ENCODE peak calls at places on chromosomes 7 and 10, in six cellular contexts. R, D, Q, X, V and G are unnamed samples.

GRCh38 chr10:565676-566075 is 123.8 kb downstream of the DIP2C start:
- DNase-seq in D (no peak), V (no peak), Q (no peak), R (no peak), X (no peak), G (no peak)

GRCh38 chr10:82150123-82150900 is 275.3 kb downstream of the NRG3 start:
- DNase-seq in X (peak; percentile 92), R (peak; percentile 88), Q (no peak), D (peak; percentile 0), V (peak; percentile 50), G (peak; percentile 21)

GRCh38 chr7:27302590-27302989 is 60.0 kb downstream of the EVX1 start:
- DNase-seq in V (no peak), D (no peak), R (peak; percentile 21), X (no peak), Q (no peak), G (no peak)

GRCh38 chr7:116588641-116589594 is 64.1 kb downstream of the CAV1 start:
- DNase-seq in X (no peak), V (no peak), R (peak; percentile 74), Q (peak; percentile 83), D (peak; percentile 90), G (no peak)

GRCh38 chr7:141158562-141158961 is 84.7 kb downstream of the TMEM178B start:
- DNase-seq in V (peak; percentile 66), R (no peak), Q (peak; percentile 99), D (no peak), X (no peak), G (peak; percentile 2)

GRCh38 chr10:71045936-71046335 is 157.6 kb upstream of the PCBD1 start:
- DNase-seq in V (no peak), X (no peak), R (no peak), D (no peak), Q (no peak), G (no peak)

GRCh38 chr7:36985866-36986402 is 261.6 kb upstream of the AOAH start:
- DNase-seq in D (peak; percentile 18), Q (no peak), X (no peak), R (no peak), V (no peak), G (no peak)

GRCh38 chr10:131806646-131807317 is 94.0 kb upstream of the PPP2R2D start:
- DNase-seq in D (no peak), R (no peak), V (no peak), X (peak; percentile 19), Q (no peak), G (no peak)

GRCh38 chr10:117264776-117265175 is 23.9 kb downstream of the SLC18A2 start:
- DNase-seq in D (no peak), Q (no peak), V (no peak), X (no peak), R (no peak), G (peak; percentile 33)

GRCh38 chr7:5228066-5228465 is 38.0 kb downstream of the WIPI2 start:
- DNase-seq in R (no peak), X (no peak), Q (no peak), D (no peak), V (peak; percentile 46), G (no peak)

GRCh38 chr10:4902571-4903011 is 60.6 kb upstream of the AKR1C1 start:
- DNase-seq in V (no peak), D (no peak), X (no peak), R (no peak), Q (no peak), G (peak; percentile 45)

GRCh38 chr7:23438171-23438570 is 32.1 kb downstream of the IGF2BP3 start:
- DNase-seq in Q (no peak), X (no peak), V (no peak), R (no peak), D (no peak), G (no peak)

GRCh38 chr7:23294549-23295400 is 4.4 kb upstream of the MALSU1 start:
- DNase-seq in X (no peak), R (no peak), Q (no peak), V (no peak), D (no peak), G (no peak)

GRCh38 chr10:80412521-80412920 is 4.2 kb downstream of the PRXL2A start:
- DNase-seq in D (no peak), R (no peak), Q (no peak), V (no peak), X (no peak), G (no peak)

GRCh38 chr7:94375167-94375566 is 19.5 kb upstream of the COL1A2 start:
- DNase-seq in X (no peak), D (peak; percentile 91), R (peak; percentile 79), V (peak; percentile 56), Q (peak; percentile 97), G (no peak)

GRCh38 chr7:94376281-94376680 is 18.4 kb upstream of the COL1A2 start:
- DNase-seq in X (no peak), Q (no peak), V (no peak), R (no peak), D (no peak), G (no peak)

GRCh38 chr7:94375713-94376112 is 19.0 kb upstream of the COL1A2 start:
- DNase-seq in R (peak; percentile 52), X (no peak), Q (peak; percentile 98), V (no peak), D (peak; percentile 93), G (no peak)

GRCh38 chr7:94374231-94374630 is 20.5 kb upstream of the COL1A2 start:
- DNase-seq in R (peak; percentile 55), Q (peak; percentile 96), D (peak; percentile 79), X (no peak), V (peak; percentile 91), G (no peak)

GRCh38 chr7:94374721-94375120 is 20.0 kb upstream of the COL1A2 start:
- DNase-seq in Q (peak; percentile 54), D (no peak), R (no peak), X (no peak), V (no peak), G (no peak)
- H3K4me3 ChIP-seq in Q (peak overlapping the region; percentile 26), D (no peak overlapping the region), R (peak overlapping the region; percentile 39), X (peak overlapping the region; percentile 35), V (peak overlapping the region; percentile 42), G (no peak overlapping the region)

GRCh38 chr7:7176421-7177043 is 5.8 kb upstream of the C1GALT1 start:
- DNase-seq in X (no peak), R (peak; percentile 68), D (peak; percentile 67), V (no peak), Q (peak; percentile 92), G (no peak)
- H3K4me3 ChIP-seq in X (no peak overlapping the region), R (no peak overlapping the region), D (no peak overlapping the region), V (no peak overlapping the region), Q (no peak overlapping the region), G (no peak overlapping the region)

GRCh38 chr10:119305860-119306513 is 98.6 kb downstream of the GRK5 start:
- DNase-seq in Q (peak; percentile 97), R (no peak), X (no peak), V (peak; percentile 74), D (peak; percentile 90), G (no peak)
- H3K4me3 ChIP-seq in Q (no peak overlapping the region), R (no peak overlapping the region), X (no peak overlapping the region), V (no peak overlapping the region), D (no peak overlapping the region), G (no peak overlapping the region)

GRCh38 chr10:93515963-93516450 is 19.6 kb downstream of the CEP55 start:
- DNase-seq in X (no peak), Q (no peak), D (no peak), R (no peak), V (no peak), G (no peak)

GRCh38 chr10:93515071-93515962 is 18.9 kb downstream of the CEP55 start:
- DNase-seq in V (no peak), X (no peak), R (no peak), D (peak; percentile 29), Q (no peak), G (no peak)

GRCh38 chr10:93514496-93514895 is 18.1 kb downstream of the CEP55 start:
- DNase-seq in Q (no peak), D (no peak), V (no peak), R (no peak), X (no peak), G (no peak)

GRCh38 chr10:93513091-93513490 is 16.7 kb downstream of the CEP55 start:
- DNase-seq in Q (no peak), X (no peak), V (no peak), D (no peak), R (no peak), G (no peak)

DNA sequence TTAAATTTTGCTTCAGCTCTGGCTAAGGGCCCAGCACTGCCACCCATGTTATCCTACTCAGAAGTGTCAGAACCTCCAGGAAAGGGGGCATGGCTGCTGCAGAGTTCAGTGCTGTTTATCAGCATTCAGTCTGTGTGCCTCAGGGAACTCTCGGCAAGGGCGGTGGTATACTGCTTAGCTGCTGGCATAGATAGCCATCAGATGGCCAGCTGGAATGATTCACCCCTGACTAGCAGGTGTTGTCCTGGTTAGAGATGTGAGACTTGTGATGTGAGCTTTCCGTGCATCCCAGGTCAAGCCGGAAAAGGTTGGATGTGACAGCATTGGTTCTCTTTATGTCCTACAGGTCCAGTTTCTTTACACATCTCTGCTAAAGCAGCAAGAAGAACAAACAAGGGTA is 22.1 kb downstream of the CEP55 start:
- DNase-seq in V (no peak), R (no peak), D (no peak), X (no peak), Q (no peak), G (no peak)
- H3K4me3 ChIP-seq in V (no peak overlapping the region), R (no peak overlapping the region), D (no peak overlapping the region), X (no peak overlapping the region), Q (no peak overlapping the region), G (no peak overlapping the region)

GRCh38 chr7:155576416-155576815 is 30.1 kb upstream of the CNPY1 start:
- DNase-seq in X (no peak), V (peak; percentile 12), R (no peak), D (no peak), Q (no peak), G (no peak)
- H3K4me3 ChIP-seq in X (no peak overlapping the region), V (no peak overlapping the region), R (no peak overlapping the region), D (no peak overlapping the region), Q (no peak overlapping the region), G (no peak overlapping the region)

GRCh38 chr10:113960617-113961260 is 82.9 kb upstream of the ADRB1 start:
- DNase-seq in Q (no peak), R (peak; percentile 20), V (no peak), D (no peak), X (no peak), G (no peak)
- H3K4me3 ChIP-seq in Q (no peak overlapping the region), R (no peak overlapping the region), V (no peak overlapping the region), D (no peak overlapping the region), X (no peak overlapping the region), G (no peak overlapping the region)

GRCh38 chr10:97736403-97736901 is 476 bp upstream of the ZFYVE27 start:
- DNase-seq in D (no peak), Q (no peak), R (no peak), V (no peak), X (no peak), G (no peak)
- H3K4me3 ChIP-seq in D (peak overlapping the region; percentile 80), Q (peak overlapping the region; percentile 96), R (no peak overlapping the region), V (no peak overlapping the region), X (no peak overlapping the region), G (peak overlapping the region; percentile 85)

GRCh38 chr10:21513035-21513434 is 12.4 kb downstream of the SKIDA1 start:
- DNase-seq in R (no peak), V (no peak), D (no peak), X (no peak), Q (peak; percentile 39), G (no peak)

GRCh38 chr10:21515581-21516269 is 9.8 kb downstream of the SKIDA1 start:
- DNase-seq in V (no peak), Q (peak; percentile 58), X (no peak), D (no peak), R (no peak), G (no peak)

GRCh38 chr10:21514808-21515580 is 10.5 kb downstream of the SKIDA1 start:
- DNase-seq in X (no peak), R (no peak), V (no peak), D (no peak), Q (peak; percentile 65), G (no peak)

GRCh38 chr10:21516270-21517131 is 9.0 kb downstream of the SKIDA1 start:
- DNase-seq in X (peak; percentile 83), Q (peak; percentile 71), D (peak; percentile 75), V (peak; percentile 89), R (peak; percentile 83), G (peak; percentile 26)

GRCh38 chr10:21514101-21514807 is 11.2 kb downstream of the SKIDA1 start:
- DNase-seq in V (no peak), Q (peak; percentile 16), R (no peak), X (no peak), D (no peak), G (no peak)
- H3K4me3 ChIP-seq in V (peak overlapping the region; percentile 89), Q (peak overlapping the region; percentile 59), R (peak overlapping the region; percentile 60), X (peak overlapping the region; percentile 90), D (no peak overlapping the region), G (no peak overlapping the region)